ENCODE peak calls at places on chromosomes 2 and 18, in six cellular contexts. U, G, X, J, B and S are unnamed samples.

GRCh38 chr18:23355206-23355605 is 97.9 kb upstream of the RIOK3 start:
- DNase-seq in G (no peak), J (peak; percentile 72), X (no peak), B (no peak), U (no peak), S (no peak)

GRCh38 chr18:12929477-12930083 is 18.2 kb upstream of the SEH1L start:
- DNase-seq in G (no peak), X (no peak), U (no peak), B (no peak), J (no peak), S (no peak)

GRCh38 chr2:119723784-119724467 is 35.8 kb upstream of the PTPN4 start:
- DNase-seq in B (no peak), X (no peak), G (no peak), U (no peak), J (no peak), S (no peak)

GRCh38 chr2:230902180-230902899 is 22.7 kb downstream of the GPR55 start:
- DNase-seq in G (peak; percentile 47), J (no peak), X (peak; percentile 78), B (peak; percentile 50), U (peak; percentile 71), S (no peak)

GRCh38 chr2:216850665-216851327 is 9.1 kb downstream of the TNP1 start:
- DNase-seq in U (no peak), B (no peak), J (no peak), X (no peak), G (no peak), S (no peak)

GRCh38 chr2:241339839-241340471 is 16.1 kb upstream of the FARP2 start:
- DNase-seq in B (no peak), J (no peak), G (no peak), U (no peak), X (no peak), S (no peak)

GRCh38 chr2:152386266-152386665 is 51.3 kb downstream of the FMNL2 start:
- DNase-seq in J (no peak), U (no peak), B (no peak), X (no peak), G (no peak), S (no peak)

GRCh38 chr2:26521054-26521912 is 43.4 kb upstream of the OTOF start:
- DNase-seq in U (peak; percentile 26), B (peak; percentile 21), X (peak; percentile 72), G (no peak), J (no peak), S (no peak)

GRCh38 chr2:26001743-26002341 is 19.5 kb upstream of the KIF3C start:
- DNase-seq in J (peak; percentile 55), G (no peak), U (no peak), B (peak; percentile 58), X (no peak), S (no peak)

GRCh38 chr2:75289771-75290170 is 90.5 kb upstream of the TACR1 start:
- DNase-seq in J (no peak), G (no peak), B (no peak), U (no peak), X (no peak), S (no peak)

GRCh38 chr2:172772637-172773036 is 37.0 kb downstream of the RAPGEF4 start:
- DNase-seq in X (no peak), J (no peak), B (no peak), U (no peak), G (no peak), S (no peak)

GRCh38 chr18:62963522-62963921 is 248.2 kb downstream of the PHLPP1 start:
- DNase-seq in U (no peak), J (no peak), X (no peak), B (no peak), G (no peak), S (no peak)

GRCh38 chr2:237723613-237724012 is 75.0 kb upstream of the RBM44 start:
- DNase-seq in U (peak; percentile 57), J (no peak), X (peak; percentile 66), B (peak; percentile 90), G (no peak), S (no peak)